ENCODE peak calls at places on chromosomes 16 and 17, in eight cellular contexts. G is mucosa of descending colon, C is IMR-90, J is HCT116, K is BE2C, Y is endothelial cell of umbilical vein, U is stomach, A is body of pancreas. Q is an unnamed sample.
A peak's percentile ranks its signal among the peaks of the same experiment; 100 is the strongest.

GRCh38 chr16:31700530-31701388 is 172.8 kb upstream of the ZNF267 start:
- DNase-seq in A (peak; percentile 88), Y (no peak), K (no peak), J (no peak), C (peak; percentile 49), G (peak; percentile 97), U (peak; percentile 92), Q (no peak)

GRCh38 chr16:69865701-69866100 is 85.4 kb upstream of the CLEC18A start:
- DNase-seq in U (peak; percentile 51), J (no peak), G (no peak), C (peak; percentile 90), A (no peak), K (no peak), Y (no peak), Q (no peak)

GRCh38 chr16:7964717-7965116 is 625.6 kb downstream of the TMEM114 start:
- DNase-seq in C (no peak), K (no peak), A (no peak), Y (no peak), U (no peak), J (no peak), G (no peak), Q (no peak)

GRCh38 chr17:39235555-39236221 is 9.9 kb upstream of the STAC2 start:
- DNase-seq in Y (peak; percentile 53), C (peak; percentile 57), J (peak; percentile 87), A (no peak), U (no peak), K (peak; percentile 52), G (peak; percentile 35), Q (no peak)

GRCh38 chr16:4298761-4299522 is 16.9 kb upstream of the GLIS2 start:
- DNase-seq in C (peak; percentile 94), G (peak; percentile 83), Y (peak; percentile 65), K (peak; percentile 75), U (peak; percentile 83), A (peak; percentile 76), J (peak; percentile 80), Q (peak; percentile 65)

GRCh38 chr17:39209317-39210092 is 9.4 kb downstream of the RPL19 start:
- DNase-seq in K (peak; percentile 60), G (peak; percentile 47), Y (peak; percentile 29), J (no peak), U (peak; percentile 67), C (peak; percentile 69), A (peak; percentile 43), Q (no peak)

GRCh38 chr16:85417156-85417860 is 195.8 kb upstream of the GSE1 start:
- DNase-seq in A (peak; percentile 12), J (no peak), K (peak; percentile 19), G (peak; percentile 3), Y (no peak), U (no peak), C (no peak), Q (no peak)

GRCh38 chr17:11404431-11404830 is 163.4 kb downstream of the SHISA6 start:
- DNase-seq in K (no peak), Y (no peak), J (no peak), U (no peak), A (peak; percentile 21), C (no peak), G (peak; percentile 23), Q (no peak)

GRCh38 chr17:17888371-17888770 is 51.6 kb upstream of the SREBF1 start:
- DNase-seq in A (no peak), C (no peak), U (no peak), Y (no peak), K (peak; percentile 83), G (no peak), J (no peak), Q (no peak)

GRCh38 chr17:57606111-57606875 is 138.8 kb downstream of the CCDC182 start:
- DNase-seq in Y (no peak), C (no peak), A (no peak), K (no peak), G (no peak), U (no peak), J (no peak), Q (no peak)

GRCh38 chr16:88534731-88535141 is 35.5 kb upstream of the ZC3H18 start:
- DNase-seq in K (peak; percentile 5), Y (no peak), A (no peak), C (peak; percentile 29), U (no peak), G (peak; percentile 58), J (peak; percentile 24), Q (no peak)

GRCh38 chr17:46109603-46110189 is 83.5 kb downstream of the KANSL1 start:
- DNase-seq in C (no peak), A (no peak), U (no peak), J (no peak), K (no peak), Y (no peak), G (no peak), Q (no peak)

GRCh38 chr17:3543453-3543852 is 14.2 kb downstream of the TRPV3 start:
- DNase-seq in K (no peak), G (no peak), A (no peak), J (no peak), Y (no peak), C (no peak), U (no peak), Q (no peak)

GRCh38 chr17:59838196-59838911 is 54.4 kb downstream of the TUBD1 start:
- DNase-seq in G (peak; percentile 54), A (no peak), K (no peak), U (no peak), J (no peak), Y (peak; percentile 50), C (no peak), Q (no peak)

GRCh38 chr16:67967183-67967955 is 1.1 kb downstream of the SLC12A4 start:
- DNase-seq in K (no peak), G (no peak), C (no peak), Y (peak; percentile 37), U (no peak), A (no peak), J (no peak), Q (no peak)

GRCh38 chr17:12815642-12816141 is 26.4 kb downstream of the ARHGAP44 start:
- DNase-seq in U (no peak), K (no peak), A (no peak), J (no peak), Y (no peak), C (no peak), G (peak; percentile 30), Q (no peak)

GRCh38 chr17:3693829-3694231 is 2.1 kb downstream of the P2RX5 start:
- DNase-seq in G (no peak), Y (no peak), U (no peak), C (no peak), K (no peak), J (no peak), A (no peak), Q (no peak)

GRCh38 chr16:89442990-89443726 is 47.2 kb downstream of the ANKRD11 start:
- DNase-seq in U (peak; percentile 71), G (peak; percentile 79), K (peak; percentile 72), Y (peak; percentile 20), C (peak; percentile 75), J (peak; percentile 37), A (peak; percentile 64), Q (peak; percentile 39)

GRCh38 chr17:41392278-41392677 is 5.1 kb downstream of the KRT31 start:
- DNase-seq in G (no peak), U (no peak), K (no peak), C (peak; percentile 74), Y (no peak), J (no peak), A (no peak), Q (no peak)

GRCh38 chr16:85832578-85833539 is 33.4 kb downstream of the COX4I1 start:
- DNase-seq in U (no peak), A (no peak), J (no peak), C (no peak), Y (no peak), G (no peak), K (no peak), Q (no peak)

GRCh38 chr17:43579570-43580140 is 33.5 kb upstream of the ETV4 start:
- DNase-seq in U (no peak), A (no peak), G (no peak), K (no peak), C (peak; percentile 95), Y (no peak), J (no peak), Q (no peak)

GRCh38 chr16:57128787-57129389 is 36.5 kb downstream of the CPNE2 start:
- DNase-seq in G (no peak), U (no peak), A (no peak), J (no peak), K (no peak), Y (no peak), C (no peak), Q (no peak)

GRCh38 chr16:1918312-1918889 is at the start of gene HS3ST6:
- DNase-seq in U (no peak), K (no peak), J (no peak), C (no peak), Y (no peak), G (no peak), A (no peak), Q (no peak)

GRCh38 chr16:168424-168823 is 2.6 kb downstream of the HBM start:
- DNase-seq in A (no peak), G (no peak), Y (no peak), C (no peak), J (no peak), U (no peak), K (peak; percentile 42), Q (no peak)

GRCh38 chr17:63995626-63996025 is 2.5 kb upstream of the PRR29 start:
- DNase-seq in U (no peak), J (no peak), Y (no peak), C (no peak), A (no peak), G (no peak), K (no peak), Q (no peak)
- H3K4me3 ChIP-seq in U (no peak overlapping the region), J (no peak overlapping the region), Y (no peak overlapping the region), C (no peak overlapping the region), A (no peak overlapping the region), G (no peak overlapping the region), K (no peak overlapping the region), Q (no peak overlapping the region)

GRCh38 chr17:7211512-7212277 is 7.9 kb downstream of the DLG4 start:
- DNase-seq in J (no peak), U (no peak), Y (no peak), C (no peak), G (no peak), A (no peak), K (no peak), Q (no peak)
- H3K4me3 ChIP-seq in J (no peak overlapping the region), U (no peak overlapping the region), Y (no peak overlapping the region), C (no peak overlapping the region), G (no peak overlapping the region), A (no peak overlapping the region), K (peak overlapping the region; percentile 45), Q (peak overlapping the region; percentile 31)

DNA sequence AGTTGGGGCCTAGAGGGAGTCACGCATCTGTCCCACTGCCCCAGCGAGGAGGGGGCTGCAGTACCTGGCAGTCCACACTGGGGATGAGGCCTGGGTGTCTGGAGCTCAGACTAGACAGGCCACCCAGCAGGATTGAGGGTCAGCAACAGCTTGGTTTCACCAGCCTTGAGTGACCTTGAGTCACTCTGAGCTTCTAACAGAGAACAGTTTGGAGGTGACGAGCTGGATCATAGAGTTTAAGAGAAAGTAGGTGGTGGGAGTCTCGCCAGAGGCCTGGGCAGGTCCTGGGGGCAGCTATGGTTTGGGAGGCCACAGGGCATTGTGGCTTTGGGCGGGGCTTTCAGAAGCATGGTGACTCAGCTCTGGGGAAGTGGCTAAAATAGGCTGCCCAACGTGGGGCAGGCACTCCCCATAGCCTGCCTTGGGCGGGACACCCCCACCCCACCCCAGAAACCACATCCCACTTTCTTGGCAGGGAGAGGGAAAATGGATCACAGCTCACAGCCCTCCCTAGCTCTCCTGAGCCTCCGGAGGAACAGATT is 20.5 kb downstream of the CDC42EP4 start:
- DNase-seq in G (peak; percentile 52), U (peak; percentile 73), J (peak; percentile 79), K (no peak), A (peak; percentile 68), Y (peak; percentile 18), C (peak; percentile 86), Q (peak; percentile 70)
- H3K4me3 ChIP-seq in G (no peak overlapping the region), U (peak overlapping the region; percentile 24), J (peak overlapping the region; percentile 50), K (no peak overlapping the region), A (no peak overlapping the region), Y (no peak overlapping the region), C (no peak overlapping the region), Q (no peak overlapping the region)

GRCh38 chr17:970388-970768 is 9.2 kb downstream of the NXN start:
- DNase-seq in U (no peak), J (no peak), Y (no peak), G (no peak), C (no peak), A (no peak), K (no peak), Q (no peak)
- H3K4me3 ChIP-seq in U (no peak overlapping the region), J (peak overlapping the region; percentile 43), Y (no peak overlapping the region), G (no peak overlapping the region), C (no peak overlapping the region), A (no peak overlapping the region), K (no peak overlapping the region), Q (no peak overlapping the region)

Q was measured in skeletal muscle cell.